ENCODE peak calls at places on chromosomes 1 and 21, in six cellular contexts. H is endothelial cell, Y is GM23338, S is glutamatergic neuron, G is hepatocyte, Q is upper lobe of right lung. C is an unnamed sample.

GRCh38 chr1:10865518-10866313 is 69.3 kb upstream of the CASZ1 start:
- DNase-seq in H (no peak), Y (peak; percentile 51), S (peak; percentile 67), G (no peak), Q (no peak), C (no peak)

GRCh38 chr1:203113308-203113707 is 14.2 kb upstream of the ADORA1 start:
- DNase-seq in H (no peak), Y (no peak), S (no peak), G (no peak), Q (no peak), C (no peak)

GRCh38 chr1:44609768-44610526 is 64.3 kb downstream of the TMEM53 start:
- DNase-seq in H (no peak), Y (peak; percentile 27), S (no peak), G (no peak), Q (no peak), C (no peak)

GRCh38 chr1:244735404-244735803 is 82.5 kb downstream of the DESI2 start:
- DNase-seq in H (no peak), Y (peak; percentile 34), S (no peak), G (no peak), Q (no peak), C (no peak)

GRCh38 chr1:170518185-170518834 is 13.7 kb upstream of the GORAB start:
- DNase-seq in H (no peak), Y (no peak), S (no peak), G (no peak), Q (no peak), C (no peak)

GRCh38 chr21:32726742-32727477 is 903 bp downstream of the SYNJ1 start:
- DNase-seq in H (peak; percentile 33), Y (peak; percentile 25), S (peak; percentile 17), G (peak; percentile 46), Q (no peak), C (no peak)

GRCh38 chr1:41588334-41588875 is 103.9 kb upstream of the EDN2 start:
- DNase-seq in H (no peak), Y (no peak), S (no peak), G (no peak), Q (no peak), C (no peak)

GRCh38 chr1:9233241-9233941 is 1.2 kb upstream of the H6PD start:
- DNase-seq in H (no peak), Y (no peak), S (no peak), G (peak; percentile 63), Q (peak; percentile 92), C (peak; percentile 73)

GRCh38 chr21:15293251-15293650 is 228.5 kb upstream of the NRIP1 start:
- DNase-seq in H (no peak), Y (peak; percentile 79), S (no peak), G (peak; percentile 71), Q (no peak), C (no peak)

GRCh38 chr1:36322786-36323635 is 434 bp downstream of the EVA1B start:
- DNase-seq in H (peak; percentile 55), Y (peak; percentile 71), S (peak; percentile 47), G (peak; percentile 67), Q (no peak), C (no peak)

GRCh38 chr1:46647611-46648010 is 20.6 kb downstream of the ATPAF1 start:
- DNase-seq in H (no peak), Y (no peak), S (no peak), G (no peak), Q (no peak), C (no peak)

GRCh38 chr1:15937706-15938168 is 38.2 kb downstream of the ZBTB17 start:
- DNase-seq in H (no peak), Y (peak; percentile 70), S (no peak), G (no peak), Q (peak; percentile 45), C (no peak)

GRCh38 chr21:37461494-37461893 is 94.9 kb downstream of the DYRK1A start:
- DNase-seq in H (no peak), Y (no peak), S (no peak), G (no peak), Q (no peak), C (no peak)

GRCh38 chr1:55589656-55590297 is 374.6 kb upstream of the USP24 start:
- DNase-seq in H (no peak), Y (no peak), S (no peak), G (no peak), Q (no peak), C (no peak)

GRCh38 chr21:35483267-35483666 is 434.2 kb upstream of the RUNX1 start:
- DNase-seq in H (no peak), Y (no peak), S (no peak), G (no peak), Q (no peak), C (no peak)

GRCh38 chr1:209808059-209808494 is 2.1 kb upstream of the IRF6 start:
- DNase-seq in H (no peak), Y (no peak), S (no peak), G (peak; percentile 80), Q (no peak), C (no peak)

GRCh38 chr1:75083848-75084514 is 50.2 kb upstream of the LHX8 start:
- DNase-seq in H (no peak), Y (peak; percentile 30), S (no peak), G (no peak), Q (no peak), C (no peak)

GRCh38 chr1:20166047-20166446 is 19.8 kb upstream of the UBXN10 start:
- DNase-seq in H (no peak), Y (no peak), S (no peak), G (no peak), Q (no peak), C (no peak)

GRCh38 chr1:212498243-212498642 is 65.5 kb downstream of the NENF start:
- DNase-seq in H (no peak), Y (no peak), S (no peak), G (peak; percentile 74), Q (no peak), C (no peak)

GRCh38 chr1:220235462-220235861 is 36.8 kb downstream of the RAB3GAP2 start:
- DNase-seq in H (no peak), Y (no peak), S (no peak), G (no peak), Q (no peak), C (no peak)

GRCh38 chr1:29651684-29652665 is 415.7 kb downstream of the PTPRU start:
- DNase-seq in H (no peak), Y (no peak), S (no peak), G (no peak), Q (peak; percentile 26), C (peak; percentile 33)

GRCh38 chr1:46448109-46448911 is 41.3 kb upstream of the DMBX1 start:
- DNase-seq in H (peak; percentile 39), Y (peak; percentile 95), S (peak; percentile 55), G (peak; percentile 17), Q (no peak), C (no peak)

GRCh38 chr1:25903986-25904385 is 2.2 kb downstream of the STMN1 start:
- DNase-seq in H (no peak), Y (no peak), S (no peak), G (no peak), Q (no peak), C (no peak)

GRCh38 chr1:161887724-161888287 is 121.7 kb downstream of the ATF6 start:
- DNase-seq in H (no peak), Y (no peak), S (no peak), G (no peak), Q (no peak), C (no peak)

DNA sequence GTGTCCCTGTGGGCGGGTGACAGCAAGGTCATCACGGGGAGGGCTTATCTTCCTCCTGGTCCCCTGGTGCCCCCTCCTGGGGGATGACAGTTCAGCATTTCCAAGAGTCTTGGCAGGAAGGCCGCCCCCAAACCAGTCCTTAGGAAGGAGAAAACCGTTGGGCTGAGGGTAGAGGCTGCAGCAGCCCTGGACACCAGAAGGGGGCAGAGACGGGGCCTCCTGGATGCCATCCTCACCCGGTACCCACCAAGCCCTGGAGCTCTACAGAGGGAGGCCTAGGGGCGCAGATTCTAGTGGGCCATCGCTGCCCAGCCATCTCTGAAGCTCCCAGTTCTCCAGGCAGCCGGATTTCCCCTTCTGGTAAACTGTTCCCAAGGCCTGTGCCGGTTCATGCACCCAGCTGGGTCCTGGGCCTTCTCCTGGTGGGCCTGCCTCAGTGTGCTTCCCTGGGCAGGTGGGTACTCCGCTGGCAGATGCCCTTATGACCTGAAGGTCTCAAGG is 14.8 kb upstream of the ZNF669 start:
- DNase-seq in H (peak; percentile 54), Y (peak; percentile 97), S (peak; percentile 67), G (no peak), Q (no peak), C (no peak)
- TF ChIP-seq CTCF in H (no peak), Y (peak; percentile 71), S (peak; percentile 10), G (no peak), Q (no peak), C (peak; percentile 17)

DNA sequence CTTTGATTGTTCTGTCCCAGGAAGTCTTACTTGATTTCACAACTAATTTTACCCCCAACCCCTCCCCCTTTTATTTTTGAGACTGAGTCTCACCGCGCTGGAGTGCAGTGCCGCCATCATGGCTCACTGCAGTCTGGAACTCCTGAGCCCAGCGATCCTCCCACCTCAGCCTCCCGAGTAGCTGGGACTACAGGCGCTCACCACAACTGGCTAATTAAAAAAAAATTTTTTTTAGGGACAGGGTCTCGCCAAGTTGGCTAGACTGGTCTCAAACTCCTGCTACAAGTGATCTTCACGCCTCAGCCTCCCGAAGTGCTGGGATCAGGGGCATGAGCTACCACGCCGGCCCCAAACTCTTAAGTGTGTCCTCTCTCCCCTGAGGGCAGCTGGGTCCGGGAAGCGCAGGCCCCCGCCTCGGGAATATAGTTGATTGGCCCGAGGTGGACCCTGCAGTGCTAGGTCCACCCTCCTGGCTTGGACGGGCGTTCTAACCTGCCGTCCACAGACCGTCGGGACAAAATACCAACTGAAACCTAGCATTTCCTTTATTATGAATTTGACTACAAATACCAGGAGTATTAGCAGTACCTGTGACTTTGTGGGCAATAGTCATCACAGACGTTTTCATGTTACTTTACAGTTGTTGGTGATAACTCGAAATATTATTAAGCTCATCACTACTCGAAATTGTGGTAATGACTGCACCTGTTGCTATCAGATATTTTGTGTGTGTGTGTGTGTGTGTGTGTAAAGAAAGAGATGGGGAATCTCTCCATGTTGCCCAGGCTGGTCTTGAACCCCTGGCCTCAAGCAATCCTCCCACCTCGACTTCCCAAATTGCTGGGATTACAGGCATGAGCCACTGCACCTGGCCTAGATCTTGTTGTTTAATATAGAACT is 642 bp upstream of the PARP1 start:
- DNase-seq in H (no peak), Y (no peak), S (no peak), G (no peak), Q (peak; percentile 67), C (no peak)
- TF ChIP-seq CTCF in H (peak; percentile 4), Y (no peak), S (peak; percentile 46), G (no peak), Q (no peak), C (peak; percentile 45)

GRCh38 chr1:153833171-153833570 is 58.0 kb downstream of the SLC27A3 start:
- DNase-seq in H (no peak), Y (no peak), S (no peak), G (no peak), Q (no peak), C (no peak)

GRCh38 chr1:153827168-153827964 is 52.2 kb downstream of the SLC27A3 start:
- DNase-seq in H (no peak), Y (peak; percentile 21), S (no peak), G (no peak), Q (no peak), C (no peak)

GRCh38 chr1:153832293-153832692 is 57.1 kb downstream of the SLC27A3 start:
- DNase-seq in H (no peak), Y (no peak), S (no peak), G (no peak), Q (no peak), C (no peak)
- TF ChIP-seq CTCF in H (no peak), Y (no peak), S (no peak), G (no peak), Q (no peak), C (no peak)

DNA sequence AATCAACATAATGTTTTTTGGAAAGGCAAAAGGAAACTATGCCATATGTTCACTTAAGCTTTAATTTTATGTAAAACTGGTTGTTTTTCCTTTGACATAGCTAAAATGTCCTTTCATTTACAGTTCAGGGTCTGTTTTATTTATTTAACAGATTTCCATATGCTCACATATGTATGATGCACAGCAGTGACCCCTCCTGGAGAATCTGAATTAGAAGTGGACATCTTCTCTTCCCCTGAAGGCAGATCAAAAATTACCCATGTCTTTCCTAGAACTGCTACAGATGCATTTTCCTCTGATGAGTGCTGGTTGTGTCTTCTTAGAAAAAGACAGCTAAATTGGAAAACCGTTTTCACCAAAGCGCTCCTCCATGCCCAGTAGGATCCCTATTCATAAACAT is 143.6 kb upstream of the USH2A start:
- DNase-seq in H (no peak), Y (peak; percentile 24), S (no peak), G (peak; percentile 20), Q (no peak), C (no peak)
- TF ChIP-seq CTCF in H (no peak), Y (peak; percentile 45), S (no peak), G (peak; percentile 43), Q (peak; percentile 24), C (no peak)